ENCODE peak calls at places on chromosomes 3 and 15, in nine cellular contexts. T is fibroblast of mammary gland, G is upper lobe of right lung, M is lower leg skin, W is HFF-Myc, S is astrocyte of the cerebellum, L is sigmoid colon, I is lung, H is H1. V is an unnamed sample.

GRCh38 chr3:82643948-82644347 is 882.5 kb upstream of the GBE1 start:
- DNase-seq in T (no peak), G (no peak), M (no peak), W (no peak), S (no peak), L (no peak), I (no peak), H (peak; percentile 17), V (peak; percentile 1)

GRCh38 chr3:2024037-2024436 is 74.6 kb upstream of the CNTN4 start:
- DNase-seq in T (no peak), G (no peak), M (no peak), W (no peak), S (peak; percentile 64), L (no peak), I (no peak), H (no peak), V (no peak)

GRCh38 chr3:169966951-169967915 is 626 bp downstream of the SEC62 start:
- DNase-seq in T (peak; percentile 67), G (no peak), M (peak; percentile 33), W (peak; percentile 2), S (peak; percentile 23), L (peak; percentile 76), I (peak; percentile 45), H (no peak), V (peak; percentile 64)

GRCh38 chr15:58966698-58967097 is 20.8 kb upstream of the RNF111 start:
- DNase-seq in T (peak; percentile 63), G (no peak), M (no peak), W (no peak), S (no peak), L (no peak), I (no peak), H (no peak), V (no peak)

GRCh38 chr15:23397779-23398178 is 43.2 kb downstream of the GOLGA8S start:
- DNase-seq in T (no peak), G (no peak), M (no peak), W (no peak), S (no peak), L (no peak), I (no peak), H (no peak), V (no peak)

GRCh38 chr3:195096053-195096452 is 174.9 kb downstream of the XXYLT1 start:
- DNase-seq in T (no peak), G (peak; percentile 45), M (no peak), W (no peak), S (no peak), L (no peak), I (no peak), H (no peak), V (no peak)

GRCh38 chr3:35183915-35184675 is 455.2 kb upstream of the ARPP21 start:
- DNase-seq in T (peak; percentile 6), G (no peak), M (no peak), W (no peak), S (peak; percentile 53), L (no peak), I (no peak), H (no peak), V (no peak)

GRCh38 chr15:71705151-71705550 is 105.2 kb upstream of the NR2E3 start:
- DNase-seq in T (no peak), G (no peak), M (no peak), W (no peak), S (peak; percentile 49), L (no peak), I (no peak), H (peak; percentile 15), V (no peak)

GRCh38 chr15:31031471-31032064 is 40.1 kb upstream of the MTMR10 start:
- DNase-seq in T (peak; percentile 50), G (no peak), M (no peak), W (peak; percentile 62), S (no peak), L (no peak), I (no peak), H (no peak), V (no peak)

GRCh38 chr3:115217678-115218451 is 70.8 kb upstream of the ZBTB20 start:
- DNase-seq in T (peak; percentile 79), G (no peak), M (no peak), W (peak; percentile 49), S (peak; percentile 40), L (no peak), I (no peak), H (peak; percentile 25), V (peak; percentile 18)

GRCh38 chr3:132135628-132136333 is 101.0 kb upstream of the CPNE4 start:
- DNase-seq in T (peak; percentile 98), G (no peak), M (no peak), W (peak; percentile 78), S (peak; percentile 88), L (no peak), I (no peak), H (peak; percentile 27), V (no peak)

GRCh38 chr3:189710620-189711388 is 79.6 kb downstream of the TP63 start:
- DNase-seq in T (peak; percentile 98), G (no peak), M (peak; percentile 57), W (peak; percentile 92), S (peak; percentile 98), L (peak; percentile 72), I (peak; percentile 30), H (peak; percentile 25), V (peak; percentile 30)

GRCh38 chr3:99577160-99577559 is 61.2 kb upstream of the COL8A1 start:
- DNase-seq in T (peak; percentile 28), G (no peak), M (no peak), W (no peak), S (no peak), L (no peak), I (no peak), H (no peak), V (no peak)

GRCh38 chr3:159775372-159775961 is 213.2 kb upstream of the IL12A start:
- DNase-seq in T (peak; percentile 67), G (no peak), M (peak; percentile 35), W (peak; percentile 87), S (no peak), L (peak; percentile 80), I (no peak), H (peak; percentile 41), V (no peak)

GRCh38 chr3:141681390-141681780 is 56.7 kb upstream of the RNF7 start:
- DNase-seq in T (no peak), G (no peak), M (no peak), W (no peak), S (no peak), L (no peak), I (no peak), H (no peak), V (no peak)

GRCh38 chr3:39181408-39182335 is 10.7 kb downstream of the XIRP1 start:
- DNase-seq in T (no peak), G (no peak), M (no peak), W (no peak), S (no peak), L (no peak), I (no peak), H (no peak), V (no peak)
- TF ChIP-seq CTCF in T (no peak), G (peak; percentile 8), M (no peak), W (no peak), S (no peak), L (no peak), I (no peak), H (no peak), V (peak; percentile 33)

GRCh38 chr15:51912528-51912927 is 59.0 kb downstream of the LEO1 start:
- DNase-seq in T (no peak), G (no peak), M (no peak), W (no peak), S (no peak), L (no peak), I (no peak), H (no peak), V (no peak)

DNA sequence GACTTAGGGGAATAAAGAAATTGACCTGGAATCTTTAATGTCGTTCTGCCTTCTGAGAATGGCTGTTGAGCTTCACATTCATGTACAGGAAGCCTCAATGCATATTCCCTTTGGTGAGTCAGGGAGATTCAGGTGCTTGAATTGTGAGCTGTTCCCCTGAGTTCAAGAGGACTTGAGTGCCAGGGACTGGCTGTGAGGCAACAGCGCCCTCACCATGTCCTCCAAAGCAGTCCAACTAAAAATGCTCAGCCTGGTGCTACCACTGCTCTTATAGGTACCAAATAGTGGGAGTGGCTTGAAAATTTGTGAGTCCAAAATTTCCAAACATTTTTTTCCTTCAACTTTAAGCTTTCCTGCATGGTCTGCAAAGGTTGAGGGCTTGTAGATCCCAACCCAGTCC is 54.1 kb downstream of the LEO1 start:
- DNase-seq in T (peak; percentile 43), G (peak; percentile 65), M (no peak), W (no peak), S (no peak), L (no peak), I (peak; percentile 55), H (peak; percentile 31), V (peak; percentile 28)
- TF ChIP-seq CTCF in T (peak; percentile 42), G (peak; percentile 40), M (no peak), W (peak; percentile 56), S (peak; percentile 51), L (no peak), I (peak; percentile 4), H (peak; percentile 75), V (peak; percentile 18)

DNA sequence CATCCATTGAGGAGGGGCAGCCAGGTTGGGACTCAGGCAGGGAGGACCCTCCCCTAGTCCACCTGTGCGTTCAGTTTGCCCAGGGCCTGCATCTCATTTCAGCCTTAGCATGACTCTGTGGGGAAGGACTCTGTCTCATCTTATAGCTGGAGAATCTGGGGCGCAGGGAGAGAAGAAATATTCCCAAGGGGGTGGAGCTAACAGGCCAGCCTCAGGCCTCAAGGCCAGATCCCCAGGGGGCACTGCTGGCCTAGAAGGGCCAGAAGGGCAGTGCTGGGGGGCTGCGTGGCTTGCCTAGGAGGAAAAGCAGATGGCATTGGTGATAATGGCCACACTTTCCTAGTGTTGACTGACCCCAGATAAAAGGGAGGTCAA is 10.9 kb downstream of the AMOTL2 start:
- DNase-seq in T (no peak), G (no peak), M (no peak), W (no peak), S (no peak), L (peak; percentile 57), I (no peak), H (no peak), V (no peak)
- TF ChIP-seq CTCF in T (no peak), G (no peak), M (no peak), W (no peak), S (peak; percentile 2), L (no peak), I (no peak), H (no peak), V (no peak)

DNA sequence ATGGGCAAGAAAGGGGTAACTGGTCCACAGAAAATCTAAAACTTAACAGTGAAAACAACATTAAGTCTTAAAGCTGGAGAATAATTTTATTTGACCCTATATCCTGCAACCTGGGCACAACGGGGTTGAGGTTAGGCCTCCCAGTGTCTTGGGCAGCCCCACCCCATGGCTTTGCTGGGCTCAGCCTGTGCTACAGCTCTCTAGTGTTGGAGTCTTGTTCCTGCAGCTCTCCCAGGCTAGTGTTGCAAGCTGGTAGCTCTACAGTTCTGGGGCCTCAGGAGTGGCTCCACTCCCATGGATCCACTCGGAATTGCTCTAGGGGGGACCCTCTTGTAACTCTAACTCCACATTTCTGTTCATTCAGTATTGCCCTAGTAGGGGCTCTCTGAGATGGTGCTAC is 24.9 kb upstream of the GNB4 start:
- DNase-seq in T (no peak), G (no peak), M (no peak), W (no peak), S (no peak), L (no peak), I (no peak), H (no peak), V (no peak)
- TF ChIP-seq CTCF in T (no peak), G (no peak), M (no peak), W (no peak), S (no peak), L (no peak), I (no peak), H (no peak), V (no peak)

V was measured in activated CD8-positive, alpha-beta T cell treated with anti-CD3 and anti-CD28 coated beads for 36 hours.